ENCODE peak calls at places on chromosomes 6 and 20, in four cellular contexts. One of them, this sample, is unnamed.

GRCh38 chr20:53815509-53815908 is 221.9 kb upstream of the ZNF217 start:
- DNase-seq in HL-60: no peak
- DNase-seq in heart right ventricle: no peak
- DNase-seq in upper lobe of left lung: no peak
- DNase-seq in this sample: no peak

GRCh38 chr6:138400326-138400725 is 3.7 kb upstream of the HEBP2 start:
- DNase-seq in HL-60: no peak
- DNase-seq in heart right ventricle: no peak
- DNase-seq in upper lobe of left lung: no peak
- DNase-seq in this sample: no peak

GRCh38 chr6:106591111-106591825 is 38.0 kb downstream of the RTN4IP1 start:
- DNase-seq in HL-60: no peak
- DNase-seq in heart right ventricle: no peak
- DNase-seq in upper lobe of left lung: no peak
- DNase-seq in this sample: peak

GRCh38 chr6:16491666-16492322 is 253.4 kb downstream of the GMPR start:
- DNase-seq in HL-60: no peak
- DNase-seq in heart right ventricle: no peak
- DNase-seq in upper lobe of left lung: no peak
- DNase-seq in this sample: no peak

GRCh38 chr6:52285174-52286068 is 879 bp upstream of the MCM3 start:
- DNase-seq in HL-60: no peak
- DNase-seq in heart right ventricle: no peak
- DNase-seq in upper lobe of left lung: no peak
- DNase-seq in this sample: no peak

GRCh38 chr6:13355043-13355945 is 27.0 kb upstream of the TBC1D7 start:
- DNase-seq in HL-60: no peak
- DNase-seq in heart right ventricle: no peak
- DNase-seq in upper lobe of left lung: no peak
- DNase-seq in this sample: no peak

GRCh38 chr6:161169690-161170089 is 104.2 kb downstream of the AGPAT4 start:
- DNase-seq in HL-60: no peak
- DNase-seq in heart right ventricle: no peak
- DNase-seq in upper lobe of left lung: no peak
- DNase-seq in this sample: no peak

GRCh38 chr6:155132617-155133016 is 131.2 kb upstream of the CLDN20 start:
- DNase-seq in HL-60: no peak
- DNase-seq in heart right ventricle: no peak
- DNase-seq in upper lobe of left lung: no peak
- DNase-seq in this sample: no peak

GRCh38 chr20:63966172-63966943 is 3.4 kb downstream of the ZNF512B start:
- DNase-seq in HL-60: no peak
- DNase-seq in heart right ventricle: no peak
- DNase-seq in upper lobe of left lung: peak
- DNase-seq in this sample: peak

GRCh38 chr6:53090576-53090975 is 25.4 kb downstream of the FBXO9 start:
- DNase-seq in HL-60: no peak
- DNase-seq in heart right ventricle: no peak
- DNase-seq in upper lobe of left lung: no peak
- DNase-seq in this sample: peak

GRCh38 chr20:41265931-41266330 is 51.6 kb downstream of the ZHX3 start:
- DNase-seq in HL-60: no peak
- DNase-seq in heart right ventricle: no peak
- DNase-seq in upper lobe of left lung: no peak
- DNase-seq in this sample: no peak

GRCh38 chr6:21277601-21278043 is 315.9 kb upstream of the SOX4 start:
- DNase-seq in HL-60: no peak
- DNase-seq in heart right ventricle: no peak
- DNase-seq in upper lobe of left lung: no peak
- DNase-seq in this sample: no peak

GRCh38 chr6:121247386-121247785 is 86.9 kb downstream of the TBC1D32 start:
- DNase-seq in HL-60: no peak
- DNase-seq in heart right ventricle: no peak
- DNase-seq in upper lobe of left lung: no peak
- DNase-seq in this sample: no peak

GRCh38 chr20:37438464-37439222 is 82.4 kb upstream of the NNAT start:
- DNase-seq in HL-60: no peak
- DNase-seq in heart right ventricle: no peak
- DNase-seq in upper lobe of left lung: peak
- DNase-seq in this sample: no peak

GRCh38 chr20:708956-709355 is 33.4 kb upstream of the SCRT2 start:
- DNase-seq in HL-60: no peak
- DNase-seq in heart right ventricle: no peak
- DNase-seq in upper lobe of left lung: no peak
- DNase-seq in this sample: no peak

GRCh38 chr6:42729731-42730130 is 7.3 kb upstream of the PRPH2 start:
- DNase-seq in HL-60: no peak
- DNase-seq in heart right ventricle: no peak
- DNase-seq in upper lobe of left lung: no peak
- DNase-seq in this sample: no peak

GRCh38 chr20:40551125-40551530 is 137.9 kb downstream of the MAFB start:
- DNase-seq in HL-60: no peak
- DNase-seq in heart right ventricle: no peak
- DNase-seq in upper lobe of left lung: no peak
- DNase-seq in this sample: no peak

GRCh38 chr20:52078289-52078688 is 113.3 kb downstream of the ZFP64 start:
- DNase-seq in HL-60: no peak
- DNase-seq in heart right ventricle: no peak
- DNase-seq in upper lobe of left lung: no peak
- DNase-seq in this sample: no peak

GRCh38 chr20:1535420-1536175 is 21.9 kb downstream of the SIRPD start:
- DNase-seq in HL-60: peak
- DNase-seq in heart right ventricle: no peak
- DNase-seq in upper lobe of left lung: no peak
- DNase-seq in this sample: no peak

GRCh38 chr6:30818426-30818841 is 65.9 kb upstream of the DDR1 start:
- DNase-seq in HL-60: no peak
- DNase-seq in heart right ventricle: no peak
- DNase-seq in upper lobe of left lung: no peak
- DNase-seq in this sample: no peak

GRCh38 chr6:13729891-13730290 is 18.3 kb upstream of the RANBP9 start:
- DNase-seq in HL-60: no peak
- DNase-seq in heart right ventricle: no peak
- DNase-seq in upper lobe of left lung: no peak
- DNase-seq in this sample: no peak

GRCh38 chr6:134669531-134669930 is 280.4 kb downstream of the ALDH8A1 start:
- DNase-seq in HL-60: no peak
- DNase-seq in heart right ventricle: no peak
- DNase-seq in upper lobe of left lung: no peak
- DNase-seq in this sample: no peak

GRCh38 chr6:107936162-107936909 is 21.7 kb downstream of the SEC63 start:
- DNase-seq in HL-60: no peak
- DNase-seq in heart right ventricle: no peak
- DNase-seq in upper lobe of left lung: no peak
- DNase-seq in this sample: no peak

GRCh38 chr6:167802339-167802738 is 24.4 kb upstream of the AFDN start:
- DNase-seq in HL-60: no peak
- DNase-seq in heart right ventricle: no peak
- DNase-seq in upper lobe of left lung: no peak
- DNase-seq in this sample: no peak

GRCh38 chr6:133644548-133644947 is 244.4 kb upstream of the TCF21 start:
- DNase-seq in HL-60: no peak
- DNase-seq in heart right ventricle: no peak
- DNase-seq in upper lobe of left lung: no peak
- DNase-seq in this sample: no peak

GRCh38 chr20:6562111-6562510 is 205.4 kb upstream of the BMP2 start:
- DNase-seq in HL-60: no peak
- DNase-seq in heart right ventricle: no peak
- DNase-seq in upper lobe of left lung: no peak
- DNase-seq in this sample: no peak

DNA sequence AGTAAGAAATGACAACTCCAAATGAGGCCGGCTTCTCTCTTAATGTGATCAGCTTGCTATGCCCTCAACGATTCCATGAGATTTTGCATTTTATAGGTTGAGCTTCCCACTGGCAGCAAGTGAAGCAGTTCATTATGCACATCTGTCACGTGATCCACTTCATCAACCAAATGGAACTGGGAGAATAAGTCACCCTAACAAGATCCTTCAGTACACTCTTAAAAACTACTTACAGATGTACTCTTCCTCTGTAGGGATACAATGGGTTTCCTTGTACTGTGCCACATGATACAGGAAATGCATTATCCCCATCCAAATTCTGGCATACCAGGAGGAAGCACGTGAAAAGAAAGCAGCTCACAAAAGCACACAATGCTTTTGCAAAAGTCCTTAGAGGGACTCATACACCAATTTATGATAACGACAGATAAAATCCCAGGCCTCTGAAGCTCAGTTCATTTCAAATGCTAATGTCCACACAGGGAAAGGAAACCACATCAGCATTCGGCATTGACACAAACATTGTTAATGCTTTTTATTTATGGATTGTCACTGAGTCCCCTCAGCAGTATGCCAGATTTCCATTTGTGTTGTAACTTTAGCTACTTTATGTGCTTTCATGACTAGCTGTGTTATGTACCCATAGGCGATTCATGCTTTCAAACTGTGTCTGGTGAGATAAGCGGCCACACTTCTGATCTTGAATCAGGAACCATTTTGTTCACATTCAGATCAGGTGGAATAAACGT is 58.1 kb upstream of the REV3L start:
- DNase-seq in HL-60: no peak
- DNase-seq in heart right ventricle: no peak
- DNase-seq in upper lobe of left lung: no peak
- DNase-seq in this sample: no peak
- H3K27ac ChIP-seq in HL-60: peak
- H3K27ac ChIP-seq in heart right ventricle: peak
- H3K27ac ChIP-seq in upper lobe of left lung: peak
- H3K27ac ChIP-seq in this sample: no peak

GRCh38 chr20:23399568-23400241 is 21.6 kb downstream of the NAPB start:
- DNase-seq in HL-60: no peak
- DNase-seq in heart right ventricle: no peak
- DNase-seq in upper lobe of left lung: no peak
- DNase-seq in this sample: no peak
- TF ChIP-seq CTCF in HL-60: no peak
- TF ChIP-seq CTCF in heart right ventricle: no peak
- TF ChIP-seq CTCF in upper lobe of left lung: peak
- TF ChIP-seq CTCF in this sample: no peak

DNA sequence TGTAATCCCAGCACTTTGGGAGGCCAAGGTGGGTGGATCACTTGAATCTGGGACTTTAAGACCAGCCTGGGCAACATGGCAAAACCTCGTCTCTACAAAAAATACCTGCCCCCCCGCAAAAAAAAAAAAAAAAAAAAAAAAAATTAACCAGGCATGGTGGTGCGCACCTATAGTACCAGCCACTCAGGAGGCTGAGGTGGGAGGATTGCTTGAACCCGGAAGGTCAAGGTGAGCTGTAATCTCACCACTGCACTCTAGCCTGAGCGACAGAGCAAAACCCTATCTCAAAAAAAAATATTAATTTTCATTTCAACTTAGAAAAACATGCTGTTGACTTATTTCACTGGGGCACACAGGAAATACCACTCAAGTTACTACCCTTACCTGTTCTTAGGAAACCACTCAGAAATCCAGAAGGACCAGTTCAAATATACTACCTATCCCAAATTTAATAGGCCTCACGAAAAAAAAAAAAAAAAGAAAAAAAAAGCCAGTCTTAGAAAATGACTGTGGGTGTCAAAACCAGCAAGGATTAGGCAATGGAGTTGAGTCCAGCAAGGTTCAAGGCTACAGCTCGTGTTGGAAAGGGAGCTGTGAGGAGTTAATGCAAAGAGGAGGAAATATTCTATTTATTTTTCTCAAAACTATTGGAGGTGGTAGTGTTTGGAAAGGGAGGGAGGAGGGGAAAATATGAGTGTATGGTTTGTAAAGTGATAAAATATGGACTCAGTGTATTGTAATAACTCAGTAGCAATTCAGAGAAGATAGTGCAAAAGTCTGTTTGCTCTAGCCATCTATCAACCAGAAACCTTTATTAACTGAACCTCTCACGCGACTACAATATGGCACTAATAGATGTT is 33.9 kb upstream of the PIM1 start:
- DNase-seq in HL-60: no peak
- DNase-seq in heart right ventricle: no peak
- DNase-seq in upper lobe of left lung: no peak
- DNase-seq in this sample: no peak
- H3K27ac ChIP-seq in HL-60: no peak
- H3K27ac ChIP-seq in heart right ventricle: no peak
- H3K27ac ChIP-seq in upper lobe of left lung: peak
- H3K27ac ChIP-seq in this sample: peak

GRCh38 chr6:36613200-36613995 is 19.2 kb downstream of the SRSF3 start:
- DNase-seq in HL-60: no peak
- DNase-seq in heart right ventricle: no peak
- DNase-seq in upper lobe of left lung: no peak
- DNase-seq in this sample: no peak

GRCh38 chr6:36621371-36621855 is 27.3 kb downstream of the SRSF3 start:
- DNase-seq in HL-60: no peak
- DNase-seq in heart right ventricle: no peak
- DNase-seq in upper lobe of left lung: no peak
- DNase-seq in this sample: no peak

GRCh38 chr6:36618366-36619355 is 24.5 kb downstream of the SRSF3 start:
- DNase-seq in HL-60: no peak
- DNase-seq in heart right ventricle: no peak
- DNase-seq in upper lobe of left lung: no peak
- DNase-seq in this sample: no peak

GRCh38 chr6:36615018-36615761 is 21.0 kb downstream of the SRSF3 start:
- DNase-seq in HL-60: peak
- DNase-seq in heart right ventricle: no peak
- DNase-seq in upper lobe of left lung: no peak
- DNase-seq in this sample: peak

GRCh38 chr6:36616888-36617521 is 22.8 kb downstream of the SRSF3 start:
- DNase-seq in HL-60: no peak
- DNase-seq in heart right ventricle: no peak
- DNase-seq in upper lobe of left lung: peak
- DNase-seq in this sample: peak
- TF ChIP-seq CTCF in HL-60: no peak
- TF ChIP-seq CTCF in heart right ventricle: no peak
- TF ChIP-seq CTCF in upper lobe of left lung: no peak
- TF ChIP-seq CTCF in this sample: no peak